ENCODE peak calls at places on chromosomes 5 and 9, in five cellular contexts. F is psoas muscle; A is heart left ventricle; G is effector memory CD4-positive, alpha-beta T cell; M is A549. O is an unnamed sample.
A peak's percentile ranks its signal among the peaks of the same experiment; 100 is the strongest.

GRCh38 chr5:75522025-75522424 is 10.3 kb downstream of the POLK start:
- DNase-seq in F (no peak), A (no peak), G (no peak), M (no peak), O (no peak)

GRCh38 chr5:128427901-128428300 is 110.1 kb downstream of the FBN2 start:
- DNase-seq in F (no peak), A (no peak), G (no peak), M (no peak), O (no peak)

GRCh38 chr5:131536211-131536826 is 98.7 kb downstream of the RAPGEF6 start:
- DNase-seq in F (no peak), A (no peak), G (no peak), M (no peak), O (no peak)

GRCh38 chr5:74767579-74767913 is 497 bp downstream of the NSA2 start:
- DNase-seq in F (no peak), A (no peak), G (no peak), M (peak; percentile 38), O (peak; percentile 21)

GRCh38 chr9:38737246-38737645 is 17.3 kb upstream of the FAM240B start:
- DNase-seq in F (no peak), A (no peak), G (no peak), M (no peak), O (no peak)

GRCh38 chr5:103498800-103499199 is 63.8 kb downstream of the NUDT12 start:
- DNase-seq in F (no peak), A (no peak), G (no peak), M (no peak), O (no peak)

GRCh38 chr9:34372598-34373011 is 4.1 kb downstream of the MYORG start:
- DNase-seq in F (no peak), A (no peak), G (no peak), M (no peak), O (peak; percentile 30)

GRCh38 chr9:96203867-96204412 is 98.0 kb downstream of the HSD17B3 start:
- DNase-seq in F (no peak), A (no peak), G (no peak), M (no peak), O (no peak)

GRCh38 chr5:134007581-134008256 is 2.9 kb upstream of the VDAC1 start:
- DNase-seq in F (peak; percentile 34), A (no peak), G (no peak), M (no peak), O (no peak)

GRCh38 chr9:109779711-109780452 is at the start of gene PALM2AKAP2:
- DNase-seq in F (peak; percentile 74), A (peak; percentile 78), G (no peak), M (peak; percentile 39), O (peak; percentile 37)

GRCh38 chr5:154577449-154577848 is 99.4 kb upstream of the HAND1 start:
- DNase-seq in F (no peak), A (no peak), G (no peak), M (no peak), O (no peak)

GRCh38 chr9:131095666-131096489 is 453 bp upstream of the AIF1L start:
- DNase-seq in F (no peak), A (peak; percentile 45), G (no peak), M (peak; percentile 81), O (peak; percentile 45)
- H3K4me1 ChIP-seq in F (no peaks in the 10 kb centered on the region), A (peaks cover 37% of the 10 kb centered on the region), G (peaks cover 8% of the 10 kb centered on the region), M (peaks cover 7% of the 10 kb centered on the region), O (peaks cover 20% of the 10 kb centered on the region)

GRCh38 chr9:93585259-93585658 is 8.9 kb downstream of the PHF2 start:
- DNase-seq in F (no peak), A (no peak), G (no peak), M (no peak), O (no peak)
- H3K4me1 ChIP-seq in F (peaks cover 61% of the 10 kb centered on the region), A (peaks cover 79% of the 10 kb centered on the region), G (peaks cover 8% of the 10 kb centered on the region), M (no peaks in the 10 kb centered on the region), O (peaks cover 74% of the 10 kb centered on the region)

DNA sequence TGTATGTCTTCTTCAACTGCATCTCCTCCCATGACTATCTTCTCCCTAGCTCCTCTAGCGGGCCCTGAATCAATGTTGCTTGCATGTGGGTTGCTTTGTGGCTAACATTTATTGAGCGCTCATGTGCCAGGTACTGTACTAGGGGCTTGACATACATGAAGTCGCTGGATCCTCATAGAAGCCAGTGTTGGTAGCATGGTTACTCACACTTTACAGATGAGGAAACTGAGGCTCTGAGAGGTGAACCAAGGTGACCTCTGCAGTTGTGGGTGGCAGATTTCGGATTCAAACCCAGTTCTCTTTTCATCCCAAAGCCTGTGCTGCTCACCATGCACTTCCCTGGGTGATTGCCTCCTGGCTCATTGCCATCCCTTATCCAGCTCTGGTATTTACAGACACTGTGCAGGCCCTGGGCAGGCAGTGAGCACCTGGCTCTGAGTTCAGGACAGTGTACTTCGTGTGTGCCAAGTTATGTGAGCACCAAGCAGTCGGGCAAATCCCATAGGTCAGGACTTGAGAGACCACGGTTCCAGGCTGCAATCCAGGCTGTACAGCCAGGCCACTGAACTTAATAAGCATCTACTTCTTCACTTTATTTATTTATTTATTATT is 1.3 kb downstream of the LRSAM1 start:
- DNase-seq in F (no peak), A (peak; percentile 81), G (no peak), M (no peak), O (peak; percentile 92)
- H3K4me1 ChIP-seq in F (peaks cover 41% of the 10 kb centered on the region), A (peaks cover 55% of the 10 kb centered on the region), G (peaks cover 24% of the 10 kb centered on the region), M (peaks cover 17% of the 10 kb centered on the region), O (peaks cover 38% of the 10 kb centered on the region)

DNA sequence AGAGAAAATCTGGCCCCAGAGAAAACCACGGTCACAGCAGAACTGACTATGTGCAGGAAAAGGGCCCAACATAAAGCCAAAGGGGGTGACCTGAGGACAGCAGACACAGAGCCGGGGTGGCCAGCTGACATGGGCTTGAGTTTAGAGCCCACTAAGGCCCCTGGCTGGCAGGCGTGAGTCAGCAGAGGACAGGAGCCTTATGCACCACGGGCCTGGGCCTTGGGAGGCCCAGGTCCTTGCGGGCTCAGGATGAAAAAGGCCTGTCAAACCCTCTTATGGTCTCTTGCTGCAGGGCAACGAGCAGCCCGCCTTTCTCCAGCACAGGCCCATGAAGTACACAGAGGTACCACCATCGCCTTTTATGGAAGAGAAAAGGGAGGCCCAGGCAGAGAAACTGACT is 19.7 kb downstream of the STK10 start:
- DNase-seq in F (no peak), A (no peak), G (no peak), M (no peak), O (no peak)
- H3K4me1 ChIP-seq in F (peaks cover 40% of the 10 kb centered on the region), A (peaks cover 64% of the 10 kb centered on the region), G (peaks cover 72% of the 10 kb centered on the region), M (no peaks in the 10 kb centered on the region), O (peaks cover 7% of the 10 kb centered on the region)

GRCh38 chr5:107514305-107514704 is 156.4 kb downstream of the EFNA5 start:
- DNase-seq in F (no peak), A (no peak), G (no peak), M (no peak), O (no peak)

GRCh38 chr5:107517185-107517868 is 153.4 kb downstream of the EFNA5 start:
- DNase-seq in F (no peak), A (no peak), G (no peak), M (no peak), O (no peak)

GRCh38 chr5:107518219-107519015 is 152.3 kb downstream of the EFNA5 start:
- DNase-seq in F (no peak), A (no peak), G (no peak), M (no peak), O (no peak)

GRCh38 chr5:107515521-107515920 is 155.2 kb downstream of the EFNA5 start:
- DNase-seq in F (no peak), A (no peak), G (no peak), M (no peak), O (no peak)

DNA sequence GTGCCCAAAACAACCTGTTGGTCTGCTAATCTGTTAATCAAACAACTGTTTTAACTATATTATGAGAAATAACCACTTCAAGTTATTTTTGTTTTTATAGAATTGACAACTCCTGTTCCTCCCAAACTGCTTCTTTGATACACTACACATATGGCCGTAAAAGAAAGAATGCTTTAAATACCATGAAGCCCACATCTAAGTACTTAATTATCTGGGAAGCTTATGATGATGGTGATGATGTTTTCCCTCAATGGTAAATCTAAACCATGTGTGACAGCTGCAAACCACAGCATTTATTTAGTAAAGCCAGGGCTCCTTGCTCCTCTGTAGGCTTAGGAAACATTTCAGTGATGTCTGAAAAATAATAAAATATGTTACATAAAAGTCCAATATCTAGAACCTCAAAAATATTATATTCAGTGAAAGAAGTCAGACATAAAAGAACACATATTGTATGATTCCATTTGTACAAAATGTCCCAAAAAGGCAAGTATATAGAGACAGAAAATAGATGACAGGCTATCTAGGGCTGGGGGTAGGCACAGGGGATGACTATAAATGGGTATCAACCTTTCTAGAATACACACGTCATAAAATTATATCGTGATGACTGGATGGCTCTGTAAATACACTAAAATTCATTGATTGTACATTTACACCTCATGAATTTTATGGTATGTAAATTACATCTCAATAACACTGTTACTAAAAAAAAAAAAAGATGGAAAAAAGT is 154.1 kb downstream of the EFNA5 start:
- DNase-seq in F (no peak), A (no peak), G (no peak), M (no peak), O (no peak)
- H3K4me1 ChIP-seq in F (no peaks in the 10 kb centered on the region), A (peaks cover 13% of the 10 kb centered on the region), G (no peaks in the 10 kb centered on the region), M (peaks cover 51% of the 10 kb centered on the region), O (no peaks in the 10 kb centered on the region)

DNA sequence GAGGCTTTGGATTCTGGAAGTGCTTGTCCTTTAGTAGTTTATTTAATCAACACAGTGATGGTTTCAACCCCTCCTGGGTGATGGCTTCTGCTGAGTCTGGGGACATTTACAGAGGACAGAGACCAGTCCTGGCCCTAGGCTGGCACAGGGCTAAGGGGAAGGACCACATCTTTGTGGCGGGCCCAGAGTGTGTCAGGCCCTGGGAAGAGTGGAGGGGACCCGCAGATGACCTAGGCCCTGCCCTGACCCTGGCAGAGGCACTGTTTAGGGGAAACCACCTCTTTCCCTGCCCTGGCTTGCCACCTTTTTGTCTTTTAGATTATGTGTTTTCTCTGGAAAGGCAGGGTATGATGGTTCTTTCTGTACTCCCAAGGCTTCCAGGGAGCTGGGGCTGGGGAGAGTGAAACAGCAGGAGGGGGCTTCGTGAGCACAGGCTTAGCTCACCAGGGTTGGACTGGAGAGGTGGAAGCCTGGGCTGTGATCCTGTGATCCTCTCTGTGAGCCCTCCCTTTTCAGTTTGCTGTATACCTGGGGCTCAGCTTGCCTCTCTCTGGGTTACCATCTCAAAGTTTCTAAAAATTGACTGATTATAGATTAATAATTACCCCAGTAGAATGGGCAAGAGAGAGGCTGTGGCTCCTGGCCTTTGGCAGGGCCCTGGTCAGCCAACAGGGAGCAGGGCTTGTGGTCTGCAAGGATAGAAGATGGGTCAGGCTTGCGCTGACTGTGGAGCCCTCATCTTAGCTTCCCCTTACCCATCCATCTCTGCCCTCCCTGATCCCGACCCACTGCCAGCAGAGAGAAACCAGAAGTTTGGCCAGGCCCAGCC is 1.8 kb upstream of the SYNPO start:
- DNase-seq in F (no peak), A (no peak), G (no peak), M (no peak), O (no peak)
- H3K4me1 ChIP-seq in F (peaks cover 78% of the 10 kb centered on the region), A (peaks cover 91% of the 10 kb centered on the region), G (no peaks in the 10 kb centered on the region), M (peaks cover 80% of the 10 kb centered on the region), O (peaks cover 86% of the 10 kb centered on the region)

GRCh38 chr9:97506787-97507186 is 5.3 kb downstream of the TMOD1 start:
- DNase-seq in F (no peak), A (no peak), G (no peak), M (no peak), O (no peak)

GRCh38 chr9:97506264-97506663 is 4.8 kb downstream of the TMOD1 start:
- DNase-seq in F (no peak), A (peak; percentile 8), G (no peak), M (no peak), O (no peak)

GRCh38 chr9:97505845-97506244 is 4.4 kb downstream of the TMOD1 start:
- DNase-seq in F (no peak), A (no peak), G (no peak), M (no peak), O (no peak)

GRCh38 chr9:97508852-97509251 is 7.4 kb downstream of the TMOD1 start:
- DNase-seq in F (no peak), A (peak; percentile 1), G (no peak), M (no peak), O (no peak)

GRCh38 chr9:97507585-97507984 is 6.1 kb downstream of the TMOD1 start:
- DNase-seq in F (no peak), A (no peak), G (no peak), M (no peak), O (no peak)
- H3K4me1 ChIP-seq in F (peaks cover 76% of the 10 kb centered on the region), A (peaks cover 82% of the 10 kb centered on the region), G (peaks cover 6% of the 10 kb centered on the region), M (peaks cover 11% of the 10 kb centered on the region), O (peaks cover 43% of the 10 kb centered on the region)